ENCODE peak calls at places on chromosomes 1 and 21, in four cellular contexts. One of them, this sample, is unnamed.

GRCh38 chr1:228735871-228736586 is 750 bp downstream of the RHOU start:
- DNase-seq in NCI-H748 treated with DMSO at 0.1 percent for 48 hours: peak; percentile 10
- DNase-seq in EL: peak; percentile 16
- DNase-seq in amniotic stem cell: no peak
- DNase-seq in this sample: no peak

GRCh38 chr1:229825042-229825441 is 199.0 kb downstream of the URB2 start:
- DNase-seq in NCI-H748 treated with DMSO at 0.1 percent for 48 hours: no peak
- DNase-seq in EL: no peak
- DNase-seq in amniotic stem cell: no peak
- DNase-seq in this sample: no peak

GRCh38 chr1:165828581-165829329 is 1.3 kb downstream of the UCK2 start:
- DNase-seq in NCI-H748 treated with DMSO at 0.1 percent for 48 hours: peak; percentile 75
- DNase-seq in EL: peak; percentile 86
- DNase-seq in amniotic stem cell: peak; percentile 75
- DNase-seq in this sample: peak; percentile 68

GRCh38 chr1:41239988-41240610 is 2.0 kb downstream of the SCMH1 start:
- DNase-seq in NCI-H748 treated with DMSO at 0.1 percent for 48 hours: peak; percentile 75
- DNase-seq in EL: peak; percentile 66
- DNase-seq in amniotic stem cell: no peak
- DNase-seq in this sample: peak; percentile 60

GRCh38 chr1:57844382-57844980 is 420.6 kb upstream of the DAB1 start:
- DNase-seq in NCI-H748 treated with DMSO at 0.1 percent for 48 hours: no peak
- DNase-seq in EL: no peak
- DNase-seq in amniotic stem cell: no peak
- DNase-seq in this sample: no peak

GRCh38 chr1:27992271-27992670 is 32.5 kb downstream of the XKR8 start:
- DNase-seq in NCI-H748 treated with DMSO at 0.1 percent for 48 hours: no peak
- DNase-seq in EL: no peak
- DNase-seq in amniotic stem cell: no peak
- DNase-seq in this sample: no peak

GRCh38 chr21:33067457-33067856 is 2.5 kb upstream of the OLIG1 start:
- DNase-seq in NCI-H748 treated with DMSO at 0.1 percent for 48 hours: no peak
- DNase-seq in EL: no peak
- DNase-seq in amniotic stem cell: no peak
- DNase-seq in this sample: no peak

GRCh38 chr1:119007672-119008482 is 19.7 kb upstream of the TBX15 start:
- DNase-seq in NCI-H748 treated with DMSO at 0.1 percent for 48 hours: no peak
- DNase-seq in EL: no peak
- DNase-seq in amniotic stem cell: no peak
- DNase-seq in this sample: no peak

GRCh38 chr1:23478896-23479790 is 4.8 kb downstream of the ASAP3 start:
- DNase-seq in NCI-H748 treated with DMSO at 0.1 percent for 48 hours: no peak
- DNase-seq in EL: peak; percentile 29
- DNase-seq in amniotic stem cell: no peak
- DNase-seq in this sample: peak; percentile 82

GRCh38 chr21:33496345-33496744 is 4.8 kb upstream of the DNAJC28 start:
- DNase-seq in NCI-H748 treated with DMSO at 0.1 percent for 48 hours: no peak
- DNase-seq in EL: no peak
- DNase-seq in amniotic stem cell: no peak
- DNase-seq in this sample: no peak

GRCh38 chr21:41584603-41585176 is 76.7 kb upstream of the TMPRSS2 start:
- DNase-seq in NCI-H748 treated with DMSO at 0.1 percent for 48 hours: no peak
- DNase-seq in EL: no peak
- DNase-seq in amniotic stem cell: no peak
- DNase-seq in this sample: no peak

GRCh38 chr1:172167801-172168596 is 252.5 kb upstream of the C1orf105 start:
- DNase-seq in NCI-H748 treated with DMSO at 0.1 percent for 48 hours: no peak
- DNase-seq in EL: peak; percentile 32
- DNase-seq in amniotic stem cell: no peak
- DNase-seq in this sample: peak; percentile 73

GRCh38 chr1:228101994-228102790 is 933 bp downstream of the C1orf35 start:
- DNase-seq in NCI-H748 treated with DMSO at 0.1 percent for 48 hours: no peak
- DNase-seq in EL: peak; percentile 54
- DNase-seq in amniotic stem cell: no peak
- DNase-seq in this sample: no peak

GRCh38 chr1:109307363-109308021 is 681 bp upstream of the MYBPHL start:
- DNase-seq in NCI-H748 treated with DMSO at 0.1 percent for 48 hours: no peak
- DNase-seq in EL: no peak
- DNase-seq in amniotic stem cell: no peak
- DNase-seq in this sample: no peak

GRCh38 chr1:85579619-85580018 is 942 bp upstream of the CCN1 start:
- DNase-seq in NCI-H748 treated with DMSO at 0.1 percent for 48 hours: no peak
- DNase-seq in EL: peak; percentile 88
- DNase-seq in amniotic stem cell: no peak
- DNase-seq in this sample: no peak

GRCh38 chr21:34202553-34203332 is 129.4 kb downstream of the MRPS6 start:
- DNase-seq in NCI-H748 treated with DMSO at 0.1 percent for 48 hours: no peak
- DNase-seq in EL: no peak
- DNase-seq in amniotic stem cell: no peak
- DNase-seq in this sample: no peak

GRCh38 chr1:156115514-156116374 is 1.2 kb downstream of the LMNA start:
- DNase-seq in NCI-H748 treated with DMSO at 0.1 percent for 48 hours: no peak
- DNase-seq in EL: peak; percentile 82
- DNase-seq in amniotic stem cell: no peak
- DNase-seq in this sample: no peak

GRCh38 chr1:198699167-198700015 is 60.6 kb downstream of the PTPRC start:
- DNase-seq in NCI-H748 treated with DMSO at 0.1 percent for 48 hours: peak; percentile 27
- DNase-seq in EL: peak; percentile 56
- DNase-seq in amniotic stem cell: no peak
- DNase-seq in this sample: no peak

GRCh38 chr1:38029725-38030511 is 16.7 kb downstream of the POU3F1 start:
- DNase-seq in NCI-H748 treated with DMSO at 0.1 percent for 48 hours: no peak
- DNase-seq in EL: peak; percentile 68
- DNase-seq in amniotic stem cell: no peak
- DNase-seq in this sample: no peak

GRCh38 chr1:39141925-39142324 is 62.6 kb upstream of the MACF1 start:
- DNase-seq in NCI-H748 treated with DMSO at 0.1 percent for 48 hours: no peak
- DNase-seq in EL: peak; percentile 77
- DNase-seq in amniotic stem cell: no peak
- DNase-seq in this sample: no peak

GRCh38 chr1:197663178-197663953 is 111.9 kb downstream of the DENND1B start:
- DNase-seq in NCI-H748 treated with DMSO at 0.1 percent for 48 hours: no peak
- DNase-seq in EL: no peak
- DNase-seq in amniotic stem cell: no peak
- DNase-seq in this sample: no peak

This sample was measured in fibroblast of the conjunctiva.